ENCODE peak calls at places on chromosomes 3 and 15, in nine cellular contexts. X, F, K, Q, B, Y, Z, M and W are unnamed samples.

GRCh38 chr3:64067510-64068346 is 44.4 kb upstream of the PSMD6 start:
- DNase-seq in M (no peak), F (peak), X (no peak), Q (no peak), Z (no peak), K (no peak), B (no peak), Y (no peak), W (no peak)

GRCh38 chr3:13465236-13465958 is 14.7 kb upstream of the HDAC11 start:
- DNase-seq in F (no peak), B (no peak), Z (no peak), K (no peak), Q (no peak), M (no peak), Y (no peak), X (no peak), W (no peak)

GRCh38 chr3:150090006-150090405 is 119.3 kb upstream of the PFN2 start:
- DNase-seq in K (no peak), M (no peak), Z (no peak), Q (no peak), X (no peak), F (peak), B (no peak), Y (no peak), W (no peak)

GRCh38 chr15:70559223-70559823 is 204.0 kb downstream of the UACA start:
- DNase-seq in M (no peak), B (no peak), K (no peak), F (peak), Z (no peak), X (no peak), Q (no peak), Y (peak), W (peak)

GRCh38 chr3:58249358-58250092 is 11.9 kb downstream of the ABHD6 start:
- DNase-seq in M (no peak), Y (peak), K (no peak), X (no peak), B (no peak), Z (no peak), Q (no peak), F (no peak), W (no peak)

GRCh38 chr3:129648331-129648730 is 41.9 kb upstream of the PLXND1 start:
- DNase-seq in Z (no peak), M (no peak), Y (no peak), K (no peak), B (no peak), Q (no peak), X (no peak), F (no peak), W (no peak)

GRCh38 chr15:81285461-81285860 is 38.5 kb downstream of the STARD5 start:
- DNase-seq in K (no peak), Z (no peak), B (no peak), F (no peak), Y (no peak), Q (no peak), M (no peak), X (no peak), W (no peak)

GRCh38 chr3:71478568-71478967 is 105.0 kb downstream of the FOXP1 start:
- DNase-seq in Q (no peak), F (peak), K (no peak), B (no peak), Z (no peak), M (no peak), X (no peak), Y (no peak), W (no peak)

GRCh38 chr3:12662593-12663310 is 1.2 kb downstream of the RAF1 start:
- DNase-seq in Y (peak), Q (no peak), K (no peak), Z (no peak), M (peak), F (peak), B (no peak), X (peak), W (no peak)

GRCh38 chr3:41362638-41363559 is 163.6 kb downstream of the CTNNB1 start:
- DNase-seq in Q (no peak), F (no peak), Y (peak), Z (no peak), X (peak), B (no peak), K (peak), M (no peak), W (peak)

GRCh38 chr3:173583496-173583895 is 186.0 kb downstream of the NLGN1 start:
- DNase-seq in K (no peak), Q (no peak), Y (no peak), X (no peak), Z (no peak), B (no peak), M (no peak), F (no peak), W (no peak)

GRCh38 chr3:139302801-139303113 is 41.1 kb upstream of the MRPS22 start:
- DNase-seq in X (no peak), F (no peak), Y (no peak), Z (no peak), Q (no peak), B (no peak), M (no peak), K (no peak), W (no peak)